ENCODE peak calls at places on chromosome 10, in nine cellular contexts. I is foreskin fibroblast, A is hepatocyte, Z is MCF 10A, C is psoas muscle, T is astrocyte of the spinal cord, G is RWPE2, E is dorsolateral prefrontal cortex, O is BJ. F is an unnamed sample.

GRCh38 chr10:86197166-86197790 is 169.3 kb downstream of the GRID1 start:
- DNase-seq in I (no peak), A (no peak), Z (no peak), C (no peak), T (no peak), G (no peak), E (no peak), O (no peak), F (no peak)

GRCh38 chr10:128451879-128452278 is 325.7 kb upstream of the MKI67 start:
- DNase-seq in I (no peak), A (no peak), Z (no peak), C (no peak), T (no peak), G (no peak), E (no peak), O (no peak), F (no peak)

GRCh38 chr10:87818505-87819273 is 663 bp upstream of the ATAD1 start:
- DNase-seq in I (no peak), A (peak; percentile 51), Z (peak; percentile 49), C (no peak), T (peak; percentile 29), G (no peak), E (peak; percentile 57), O (no peak), F (no peak)

GRCh38 chr10:74103560-74104248 is 46.9 kb downstream of the AP3M1 start:
- DNase-seq in I (peak; percentile 26), A (peak; percentile 19), Z (peak; percentile 33), C (no peak), T (peak; percentile 47), G (no peak), E (no peak), O (no peak), F (no peak)

GRCh38 chr10:107409517-107409916 is 245.0 kb upstream of the SORCS1 start:
- DNase-seq in I (peak; percentile 37), A (peak; percentile 45), Z (peak; percentile 63), C (no peak), T (peak; percentile 5), G (no peak), E (no peak), O (no peak), F (no peak)

GRCh38 chr10:90579602-90580242 is 278.1 kb downstream of the HTR7 start:
- DNase-seq in I (peak; percentile 49), A (peak; percentile 28), Z (peak; percentile 63), C (no peak), T (peak; percentile 52), G (no peak), E (no peak), O (no peak), F (no peak)

GRCh38 chr10:79223346-79224048 is 123.8 kb upstream of the PPIF start:
- DNase-seq in I (no peak), A (peak; percentile 78), Z (no peak), C (peak; percentile 55), T (peak; percentile 69), G (no peak), E (no peak), O (no peak), F (no peak)

GRCh38 chr10:75243426-75243825 is 7.7 kb upstream of the COMTD1 start:
- DNase-seq in I (no peak), A (no peak), Z (no peak), C (no peak), T (no peak), G (no peak), E (no peak), O (no peak), F (no peak)

GRCh38 chr10:76179806-76180205 is 748.4 kb downstream of the LRMDA start:
- DNase-seq in I (no peak), A (no peak), Z (no peak), C (no peak), T (no peak), G (no peak), E (no peak), O (no peak), F (no peak)

GRCh38 chr10:48762104-48763042 is 77.7 kb downstream of the WDFY4 start:
- DNase-seq in I (no peak), A (no peak), Z (no peak), C (no peak), T (no peak), G (no peak), E (no peak), O (no peak), F (no peak)

GRCh38 chr10:5576780-5577472 is 52.2 kb downstream of the CALML3 start:
- DNase-seq in I (no peak), A (no peak), Z (no peak), C (no peak), T (no peak), G (no peak), E (no peak), O (no peak), F (no peak)

GRCh38 chr10:29839826-29840515 is 205.2 kb upstream of the SVIL start:
- DNase-seq in I (no peak), A (peak; percentile 54), Z (peak; percentile 92), C (no peak), T (no peak), G (peak; percentile 88), E (no peak), O (no peak), F (no peak)

GRCh38 chr10:114970515-114970914 is 32.5 kb downstream of the TRUB1 start:
- DNase-seq in I (no peak), A (no peak), Z (peak; percentile 8), C (no peak), T (no peak), G (no peak), E (no peak), O (no peak), F (no peak)

GRCh38 chr10:45460235-45460878 is 86.3 kb downstream of the ALOX5 start:
- DNase-seq in I (no peak), A (no peak), Z (no peak), C (no peak), T (no peak), G (no peak), E (no peak), O (no peak), F (no peak)

DNA sequence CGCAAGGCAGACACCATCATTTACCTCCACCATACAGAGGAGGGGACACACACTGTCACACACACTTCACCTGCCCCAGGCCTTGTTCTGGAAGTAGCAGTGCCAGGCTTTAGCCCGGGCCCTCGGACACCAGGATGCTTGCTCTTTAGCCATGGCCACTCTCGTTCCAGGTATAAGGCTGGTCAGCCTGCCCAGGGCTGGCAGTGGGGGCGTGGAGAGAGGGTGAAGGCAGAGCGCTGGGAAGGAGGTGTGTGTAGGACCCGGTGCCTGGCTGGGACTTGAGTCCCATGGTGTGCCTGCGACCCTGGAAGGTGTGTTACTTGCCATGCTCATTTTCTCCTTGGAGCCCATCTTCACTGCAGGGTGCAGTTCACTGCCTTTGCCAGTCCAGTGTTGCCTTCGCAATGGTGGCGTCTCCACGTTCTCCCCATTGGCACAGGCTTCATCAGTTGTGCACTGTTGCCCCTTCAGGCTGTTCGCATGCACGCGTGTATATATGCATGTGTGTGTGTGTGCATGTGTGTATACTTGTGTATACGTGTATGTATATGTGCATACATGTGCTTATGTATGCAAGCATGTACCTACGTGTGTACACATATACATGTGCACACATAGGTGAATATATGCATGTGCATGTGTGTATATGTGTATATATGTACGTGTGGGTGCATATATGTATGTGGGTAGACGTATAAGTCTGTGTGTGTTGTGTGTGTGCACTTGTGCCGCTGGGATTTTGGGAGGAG is 153.4 kb downstream of the CAMK1D start:
- DNase-seq in I (no peak), A (no peak), Z (no peak), C (no peak), T (no peak), G (no peak), E (no peak), O (no peak), F (no peak)
- TF ChIP-seq CTCF in I (no peak), A (no peak), Z (no peak), C (no peak), T (no peak), G (no peak), E (no peak), O (no peak), F (no peak)

GRCh38 chr10:23294638-23295247 is 49.9 kb downstream of the C10orf67 start:
- DNase-seq in I (no peak), A (no peak), Z (peak; percentile 37), C (no peak), T (peak; percentile 5), G (no peak), E (no peak), O (no peak), F (no peak)
- TF ChIP-seq CTCF in I (peak; percentile 35), A (peak; percentile 58), Z (peak; percentile 50), C (no peak), T (peak; percentile 58), G (peak; percentile 79), E (peak; percentile 58), O (peak; percentile 48), F (peak; percentile 74)

GRCh38 chr10:118543714-118544400 is 51.6 kb downstream of the PRLHR start:
- DNase-seq in I (peak; percentile 20), A (peak; percentile 77), Z (peak; percentile 81), C (no peak), T (peak; percentile 7), G (no peak), E (no peak), O (no peak), F (peak; percentile 57)
- TF ChIP-seq CTCF in I (peak; percentile 60), A (peak; percentile 62), Z (peak; percentile 90), C (peak; percentile 28), T (peak; percentile 60), G (peak; percentile 87), E (peak; percentile 27), O (peak; percentile 63), F (peak; percentile 77)

GRCh38 chr10:104416851-104417250 is 63.2 kb downstream of the CFAP58 start:
- DNase-seq in I (no peak), A (no peak), Z (no peak), C (no peak), T (no peak), G (no peak), E (no peak), O (no peak), F (no peak)
- TF ChIP-seq CTCF in I (no peak), A (no peak), Z (no peak), C (no peak), T (no peak), G (no peak), E (no peak), O (no peak), F (no peak)

DNA sequence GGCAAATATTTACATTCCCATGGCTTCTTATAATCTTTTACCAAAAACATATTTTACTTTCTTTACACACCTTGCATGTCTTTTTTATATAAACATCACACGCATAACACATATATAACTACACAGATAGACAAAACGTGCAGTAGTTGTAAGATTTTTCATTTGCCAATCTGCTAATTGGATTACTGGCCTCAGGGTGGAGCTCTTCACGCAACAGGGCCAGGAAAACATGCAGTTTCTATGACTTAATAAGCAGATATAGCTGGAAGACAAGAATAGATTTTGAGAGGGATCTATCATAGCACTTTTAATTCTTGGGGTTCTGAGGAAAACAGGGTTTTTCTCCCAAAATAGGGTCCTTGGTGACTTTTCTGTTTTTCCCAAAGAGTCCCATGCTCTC is 12.7 kb downstream of the ACADSB start:
- DNase-seq in I (no peak), A (peak; percentile 13), Z (peak; percentile 23), C (no peak), T (peak; percentile 14), G (no peak), E (no peak), O (no peak), F (no peak)
- TF ChIP-seq CTCF in I (peak; percentile 22), A (peak; percentile 42), Z (peak; percentile 28), C (no peak), T (peak; percentile 53), G (peak; percentile 53), E (peak; percentile 7), O (peak; percentile 37), F (peak; percentile 50)

F was measured in progenitor cell of endocrine pancreas.